ENCODE peak calls at places on chromosomes 4 and X, in nine cellular contexts. D, O, S, L, M, Z, Q, X and U are unnamed samples.

GRCh38 chr4:7928711-7929505 is 10.8 kb downstream of the AFAP1 start:
- DNase-seq in M (peak; percentile 44), Q (no peak), Z (no peak), D (no peak), O (peak; percentile 70), X (no peak), L (no peak), S (peak; percentile 51), U (no peak)

GRCh38 chrX:97841544-97842179 is 958.0 kb downstream of the RPA4 start:
- DNase-seq in O (no peak), Z (peak; percentile 62), L (peak; percentile 20), M (no peak), D (no peak), S (no peak), X (no peak), Q (no peak), U (no peak)

GRCh38 chr4:152273343-152273742 is 262.5 kb downstream of the FBXW7 start:
- DNase-seq in X (no peak), Q (no peak), L (no peak), O (no peak), Z (no peak), D (no peak), S (no peak), M (no peak), U (no peak)

GRCh38 chrX:27132851-27133250 is 330.3 kb downstream of the PPP4R3C start:
- DNase-seq in Q (no peak), L (no peak), Z (no peak), D (no peak), S (no peak), M (no peak), X (no peak), O (no peak), U (no peak)

GRCh38 chr4:24024157-24024556 is 134.3 kb upstream of the PPARGC1A start:
- DNase-seq in X (no peak), M (no peak), Z (no peak), S (no peak), D (no peak), L (no peak), O (no peak), Q (no peak), U (no peak)

GRCh38 chr4:183635333-183635732 is 23.7 kb downstream of the RWDD4 start:
- DNase-seq in X (no peak), D (no peak), O (no peak), Z (no peak), Q (no peak), L (no peak), S (no peak), M (no peak), U (no peak)

GRCh38 chr4:128543726-128544125 is 256.1 kb upstream of the PGRMC2 start:
- DNase-seq in Q (no peak), Z (no peak), M (no peak), X (no peak), D (no peak), O (no peak), L (no peak), S (no peak), U (no peak)

GRCh38 chr4:87123241-87123640 is 97.2 kb downstream of the KLHL8 start:
- DNase-seq in L (no peak), Q (no peak), D (no peak), S (no peak), M (no peak), Z (no peak), X (no peak), O (no peak), U (no peak)

DNA sequence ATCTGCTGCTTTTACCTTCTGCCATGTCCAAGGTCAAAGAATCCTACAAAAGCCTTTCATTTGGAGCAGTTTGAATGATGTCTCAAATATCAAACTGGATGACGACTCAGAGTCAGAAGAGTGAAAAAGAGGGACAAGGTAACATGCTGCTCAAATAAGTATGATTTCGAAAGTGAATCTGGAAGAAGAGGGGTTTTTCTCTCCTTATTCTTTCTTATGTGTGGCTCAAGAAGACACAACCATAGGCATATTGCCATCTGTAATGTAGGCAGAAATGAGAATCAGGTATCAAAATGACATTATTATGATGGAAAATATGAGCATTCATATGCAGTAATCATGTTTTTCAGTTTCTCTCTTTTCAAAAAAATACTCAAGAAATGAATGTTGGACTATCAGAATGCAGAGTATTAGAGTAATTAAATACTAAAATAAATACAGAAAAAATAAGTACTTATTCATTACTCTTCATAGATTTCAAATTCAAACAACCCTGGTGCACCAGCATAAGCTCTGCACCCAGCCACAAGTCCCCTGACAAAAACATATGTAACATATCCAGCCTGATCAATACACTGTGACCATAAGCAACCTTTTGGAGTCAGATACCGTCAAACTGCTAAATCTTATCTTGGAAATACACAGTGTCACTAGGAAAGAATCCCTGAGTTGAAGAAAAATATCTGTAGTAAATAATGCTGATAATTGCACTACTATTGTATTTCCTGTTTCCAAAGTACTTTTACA is 468.6 kb downstream of the INPP4B start:
- DNase-seq in Z (no peak), D (no peak), S (no peak), M (no peak), Q (no peak), O (no peak), X (no peak), L (no peak), U (no peak)
- H3K27ac ChIP-seq in Z (no peak overlapping the region), D (peak overlapping the region; percentile 47), S (no peak overlapping the region), M (no peak overlapping the region), Q (no peak overlapping the region), O (peak overlapping the region; percentile 26), X (no peak overlapping the region), L (no peak overlapping the region), U (no peak overlapping the region)

GRCh38 chrX:153948847-153949819 is 4.7 kb upstream of the RENBP start:
- DNase-seq in S (no peak), M (no peak), X (no peak), Q (no peak), Z (no peak), O (no peak), L (no peak), D (no peak), U (no peak)

GRCh38 chrX:153948002-153948466 is 3.6 kb upstream of the RENBP start:
- DNase-seq in X (no peak), D (no peak), Z (no peak), O (no peak), L (no peak), S (no peak), Q (no peak), M (no peak), U (no peak)

GRCh38 chrX:153945956-153946909 is 1.8 kb upstream of the RENBP start:
- DNase-seq in O (no peak), L (no peak), Q (no peak), X (no peak), S (no peak), M (no peak), D (no peak), Z (no peak), U (no peak)

GRCh38 chrX:153944800-153945150 is 332 bp upstream of the RENBP start:
- DNase-seq in D (no peak), Q (no peak), Z (no peak), O (no peak), X (no peak), S (no peak), M (no peak), L (no peak), U (no peak)

DNA sequence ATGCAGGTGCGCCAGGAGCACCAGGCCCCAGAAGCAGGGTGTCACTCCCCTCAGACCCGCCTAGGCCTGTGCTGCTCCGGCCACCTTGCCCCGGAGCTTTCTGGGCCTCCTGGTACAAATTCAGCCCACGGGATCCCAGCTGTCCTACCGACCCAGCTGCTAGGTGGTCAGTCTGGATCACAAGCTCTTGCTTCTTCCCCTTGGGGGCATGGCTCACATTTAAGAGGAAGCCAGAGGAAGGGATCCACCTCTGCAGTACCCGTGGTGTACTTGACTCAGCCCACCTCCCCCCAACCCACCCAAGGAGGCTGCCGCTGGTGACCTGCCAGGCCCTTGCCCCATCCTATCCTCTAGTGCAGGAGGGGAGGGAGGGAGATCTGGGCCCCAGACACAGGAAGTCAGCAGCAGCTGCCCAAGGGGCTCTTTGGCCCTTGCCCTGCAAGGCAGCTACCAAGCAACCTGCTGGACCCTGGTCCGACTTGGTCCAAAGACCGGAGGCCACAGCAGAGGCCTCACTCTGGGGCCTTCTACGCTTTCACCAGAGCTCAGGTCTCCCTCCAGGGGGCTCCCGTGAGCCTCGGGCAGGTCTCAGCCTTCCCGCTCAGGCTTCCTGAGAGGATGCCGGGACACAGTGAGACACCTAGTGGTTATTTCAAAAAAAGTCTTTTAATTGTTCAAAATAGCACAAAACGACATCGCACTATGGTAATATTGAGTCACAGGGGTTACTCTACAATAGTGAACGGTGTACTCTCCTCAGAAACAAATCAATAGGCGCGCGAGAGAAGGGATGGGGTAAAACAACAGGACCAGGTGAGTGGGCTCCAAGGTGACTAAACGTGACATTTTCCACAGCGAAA is 2.7 kb upstream of the RENBP start:
- DNase-seq in O (peak; percentile 86), X (no peak), S (peak; percentile 87), Z (peak; percentile 93), M (no peak), L (no peak), D (peak; percentile 87), Q (no peak), U (peak; percentile 75)
- TF ChIP-seq POLR2A in O (no peak), X (no peak), S (no peak), Z (no peak), M (no peak), L (no peak), D (no peak), Q (peak; percentile 50), U (no peak)

GRCh38 chr4:16912896-16913295 is 14.5 kb upstream of the LDB2 start:
- DNase-seq in X (no peak), D (no peak), O (no peak), M (no peak), Z (no peak), L (no peak), S (no peak), Q (no peak), U (no peak)

GRCh38 chr4:16909245-16909644 is 10.8 kb upstream of the LDB2 start:
- DNase-seq in M (no peak), D (no peak), Q (no peak), S (no peak), O (no peak), X (no peak), L (no peak), Z (no peak), U (no peak)

GRCh38 chr4:16916719-16917337 is 18.4 kb upstream of the LDB2 start:
- DNase-seq in Q (peak; percentile 47), L (no peak), D (peak; percentile 68), O (peak; percentile 78), X (no peak), S (peak; percentile 63), Z (peak; percentile 81), M (no peak), U (peak; percentile 67)

GRCh38 chr4:16915956-16916355 is 17.5 kb upstream of the LDB2 start:
- DNase-seq in L (no peak), Q (no peak), S (no peak), M (no peak), X (no peak), Z (no peak), O (no peak), D (no peak), U (no peak)

DNA sequence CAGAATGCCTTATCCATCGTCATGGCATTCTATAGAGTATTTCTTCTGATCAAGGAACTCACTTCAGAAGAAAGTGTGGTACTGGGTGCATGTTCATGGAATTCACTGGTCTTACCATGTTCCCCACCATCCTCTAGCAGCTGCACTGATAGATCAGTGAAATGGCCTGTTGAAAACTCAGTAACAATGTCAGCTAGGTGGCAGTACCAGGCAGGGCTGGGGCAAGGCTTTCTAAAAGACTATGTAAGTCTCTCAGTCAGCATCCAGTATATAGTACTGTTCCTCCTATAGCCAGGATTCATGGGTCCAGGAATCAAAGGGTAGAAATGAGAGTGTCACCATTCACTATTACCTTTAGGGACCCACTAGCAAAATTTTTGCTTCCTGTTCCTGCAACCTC is 15.8 kb upstream of the LDB2 start:
- DNase-seq in S (no peak), Q (no peak), L (no peak), M (no peak), O (no peak), D (no peak), X (no peak), Z (no peak), U (no peak)
- TF ChIP-seq CTCF in S (no peak), Q (peak; percentile 23), L (no peak), M (no peak), O (peak; percentile 22), D (peak; percentile 51), X (no peak), Z (no peak), U (peak; percentile 24)

GRCh38 chr4:104472766-104473165 is 21.9 kb downstream of the CXXC4 start:
- DNase-seq in X (no peak), Q (no peak), L (no peak), D (no peak), O (no peak), M (no peak), S (no peak), Z (no peak), U (no peak)

GRCh38 chr4:104470770-104471169 is 23.9 kb downstream of the CXXC4 start:
- DNase-seq in X (no peak), Q (no peak), O (no peak), M (no peak), L (no peak), D (no peak), Z (no peak), S (no peak), U (no peak)

GRCh38 chr4:104469794-104470193 is 24.9 kb downstream of the CXXC4 start:
- DNase-seq in S (no peak), M (no peak), D (no peak), Q (no peak), X (no peak), L (no peak), O (no peak), Z (no peak), U (no peak)

DNA sequence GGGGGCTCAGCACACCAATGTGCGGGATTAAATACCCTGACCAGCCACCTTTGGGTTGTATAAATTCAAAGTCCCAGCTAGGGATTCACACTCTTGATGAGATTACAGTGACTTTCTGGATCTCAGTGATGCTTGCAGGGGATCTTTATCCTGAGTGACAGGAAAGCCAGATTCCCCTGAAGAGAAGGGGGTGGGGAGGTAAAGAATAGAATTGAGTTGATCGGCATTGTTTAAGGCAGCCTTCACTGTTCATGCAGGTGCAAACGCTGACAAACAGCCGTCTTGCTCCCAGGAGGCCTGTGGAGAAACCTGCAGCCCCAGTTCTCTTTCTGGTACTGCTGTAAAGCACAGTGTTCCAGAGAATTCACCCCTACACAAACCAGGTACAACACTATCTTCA is 19.0 kb downstream of the CXXC4 start:
- DNase-seq in S (no peak), X (no peak), Q (no peak), L (no peak), Z (no peak), M (no peak), D (no peak), O (no peak), U (no peak)
- H3K27ac ChIP-seq in S (no peak overlapping the region), X (no peak overlapping the region), Q (no peak overlapping the region), L (no peak overlapping the region), Z (no peak overlapping the region), M (no peak overlapping the region), D (no peak overlapping the region), O (no peak overlapping the region), U (no peak overlapping the region)